ENCODE peak calls at places on chromosomes 6 and 20, in five cellular contexts. T is lung, A is left ventricle myocardium inferior, Z is OCI-LY7, R is body of pancreas. H is an unnamed sample.

GRCh38 chr6:20717743-20718142 is 183.5 kb downstream of the CDKAL1 start:
- DNase-seq in T (no peak), R (no peak), Z (no peak), A (no peak), H (no peak)

GRCh38 chr20:63029358-63030121 is 22.8 kb upstream of the BHLHE23 start:
- DNase-seq in T (no peak), R (no peak), Z (peak), A (peak), H (no peak)

GRCh38 chr20:13229538-13229937 is 8.5 kb downstream of the ISM1 start:
- DNase-seq in A (no peak), R (no peak), Z (no peak), T (no peak), H (no peak)

GRCh38 chr6:136549359-136550044 is 720 bp downstream of the MAP7 start:
- DNase-seq in Z (no peak), T (peak), A (no peak), R (peak), H (no peak)

GRCh38 chr6:116572162-116572561 is 858 bp downstream of the RWDD1 start:
- DNase-seq in Z (peak), A (peak), R (peak), T (no peak), H (no peak)

GRCh38 chr20:54389872-54390271 is 85.5 kb upstream of the DOK5 start:
- DNase-seq in R (no peak), A (peak), T (no peak), Z (no peak), H (no peak)

GRCh38 chr6:31203345-31203979 is 33.0 kb upstream of the POU5F1 start:
- DNase-seq in A (no peak), T (no peak), Z (peak), R (peak), H (peak)

GRCh38 chr20:5100684-5101347 is 18.9 kb downstream of the PCNA start:
- DNase-seq in Z (peak), A (peak), R (peak), T (peak), H (peak)

GRCh38 chr6:45930419-45931059 is 85.1 kb downstream of the CLIC5 start:
- DNase-seq in R (peak), A (peak), T (peak), Z (peak), H (peak)

GRCh38 chr6:139540276-139540675 is 165.8 kb upstream of the CITED2 start:
- DNase-seq in Z (no peak), R (peak), A (no peak), T (no peak), H (peak)

GRCh38 chr20:56429496-56429895 is 17.4 kb downstream of the CASS4 start:
- DNase-seq in Z (no peak), A (no peak), R (no peak), T (no peak), H (no peak)

GRCh38 chr6:142235247-142235646 is 66.6 kb upstream of the ADGRG6 start:
- DNase-seq in Z (no peak), T (no peak), R (no peak), A (no peak), H (no peak)

GRCh38 chr20:10466325-10466724 is 31.2 kb downstream of the SLX4IP start:
- DNase-seq in Z (no peak), R (no peak), T (no peak), A (no peak), H (no peak)

GRCh38 chr6:43759157-43759925 is 10.7 kb upstream of the VEGFA start:
- DNase-seq in A (peak), Z (no peak), R (no peak), T (no peak), H (no peak)

GRCh38 chr20:41615671-41616070 is 2.5 kb downstream of the CHD6 start:
- DNase-seq in R (no peak), A (no peak), Z (no peak), T (no peak), H (no peak)
- TF ChIP-seq CTCF in R (no peak), A (no peak), Z (no peak), T (no peak), H (no peak)

GRCh38 chr6:1611322-1611571 is 1.5 kb downstream of the FOXC1 start:
- DNase-seq in Z (no peak), R (peak), T (no peak), A (no peak), H (no peak)
- TF ChIP-seq CTCF in Z (no peak), R (peak), T (no peak), A (peak), H (peak)

GRCh38 chr20:44253528-44253927 is 6.4 kb downstream of the GDAP1L1 start:
- DNase-seq in R (peak), Z (no peak), A (no peak), T (no peak), H (no peak)
- TF ChIP-seq CTCF in R (no peak), Z (no peak), A (no peak), T (no peak), H (no peak)

GRCh38 chr20:58694241-58695083 is 1.9 kb downstream of the NPEPL1 start:
- DNase-seq in T (no peak), Z (no peak), R (no peak), A (peak), H (peak)
- TF ChIP-seq CTCF in T (no peak), Z (no peak), R (no peak), A (no peak), H (no peak)